ENCODE peak calls at places on chromosomes 1 and 21, in four cellular contexts. One of them, this sample, is unnamed.
A peak's percentile ranks its signal among the peaks of the same experiment; 100 is the strongest.

GRCh38 chr1:3372317-3372716 is 82.1 kb upstream of the ARHGEF16 start:
- DNase-seq in stimulated activated CD4-positive, alpha-beta T cell treated with anti-CD3 and anti-CD28 coated beads, Interleukin-4, amount 100 ng/mL, for 1 hour: no peak
- DNase-seq in amniotic stem cell: no peak
- DNase-seq in naive B cell: no peak
- DNase-seq in this sample: no peak

GRCh38 chr1:22287946-22288520 is 145.1 kb upstream of the WNT4 start:
- DNase-seq in stimulated activated CD4-positive, alpha-beta T cell treated with anti-CD3 and anti-CD28 coated beads, Interleukin-4, amount 100 ng/mL, for 1 hour: no peak
- DNase-seq in naive B cell: no peak
- DNase-seq in amniotic stem cell: no peak
- DNase-seq in this sample: no peak

GRCh38 chr1:201559679-201560162 is 20.8 kb downstream of the NAV1 start:
- DNase-seq in naive B cell: peak; percentile 50
- DNase-seq in amniotic stem cell: peak; percentile 81
- DNase-seq in stimulated activated CD4-positive, alpha-beta T cell treated with anti-CD3 and anti-CD28 coated beads, Interleukin-4, amount 100 ng/mL, for 1 hour: peak; percentile 69
- DNase-seq in this sample: peak; percentile 84

GRCh38 chr1:108712605-108713150 is at the start of gene FNDC7:
- DNase-seq in naive B cell: no peak
- DNase-seq in stimulated activated CD4-positive, alpha-beta T cell treated with anti-CD3 and anti-CD28 coated beads, Interleukin-4, amount 100 ng/mL, for 1 hour: no peak
- DNase-seq in amniotic stem cell: no peak
- DNase-seq in this sample: no peak

GRCh38 chr1:19427087-19427781 is 58.1 kb downstream of the CAPZB start:
- DNase-seq in amniotic stem cell: no peak
- DNase-seq in naive B cell: no peak
- DNase-seq in stimulated activated CD4-positive, alpha-beta T cell treated with anti-CD3 and anti-CD28 coated beads, Interleukin-4, amount 100 ng/mL, for 1 hour: no peak
- DNase-seq in this sample: no peak

GRCh38 chr1:64956733-64957441 is 9.5 kb downstream of the JAK1 start:
- DNase-seq in amniotic stem cell: no peak
- DNase-seq in naive B cell: peak; percentile 68
- DNase-seq in stimulated activated CD4-positive, alpha-beta T cell treated with anti-CD3 and anti-CD28 coated beads, Interleukin-4, amount 100 ng/mL, for 1 hour: no peak
- DNase-seq in this sample: peak; percentile 70

GRCh38 chr1:235843458-235843857 is 23.2 kb downstream of the LYST start:
- DNase-seq in naive B cell: no peak
- DNase-seq in stimulated activated CD4-positive, alpha-beta T cell treated with anti-CD3 and anti-CD28 coated beads, Interleukin-4, amount 100 ng/mL, for 1 hour: no peak
- DNase-seq in amniotic stem cell: no peak
- DNase-seq in this sample: peak; percentile 14

GRCh38 chr1:229138066-229138465 is 132.8 kb upstream of the RAB4A start:
- DNase-seq in naive B cell: no peak
- DNase-seq in stimulated activated CD4-positive, alpha-beta T cell treated with anti-CD3 and anti-CD28 coated beads, Interleukin-4, amount 100 ng/mL, for 1 hour: no peak
- DNase-seq in amniotic stem cell: no peak
- DNase-seq in this sample: no peak

GRCh38 chr1:204081156-204081790 is 8.4 kb downstream of the SOX13 start:
- DNase-seq in stimulated activated CD4-positive, alpha-beta T cell treated with anti-CD3 and anti-CD28 coated beads, Interleukin-4, amount 100 ng/mL, for 1 hour: no peak
- DNase-seq in naive B cell: no peak
- DNase-seq in amniotic stem cell: no peak
- DNase-seq in this sample: no peak

GRCh38 chr21:46420241-46421190 is 38.2 kb upstream of the DIP2A start:
- DNase-seq in naive B cell: no peak
- DNase-seq in amniotic stem cell: no peak
- DNase-seq in stimulated activated CD4-positive, alpha-beta T cell treated with anti-CD3 and anti-CD28 coated beads, Interleukin-4, amount 100 ng/mL, for 1 hour: no peak
- DNase-seq in this sample: no peak

GRCh38 chr1:175742790-175743459 is 470 bp downstream of the TNR start:
- DNase-seq in amniotic stem cell: no peak
- DNase-seq in stimulated activated CD4-positive, alpha-beta T cell treated with anti-CD3 and anti-CD28 coated beads, Interleukin-4, amount 100 ng/mL, for 1 hour: no peak
- DNase-seq in naive B cell: no peak
- DNase-seq in this sample: no peak

GRCh38 chr1:29912413-29912812 is 676.1 kb downstream of the PTPRU start:
- DNase-seq in stimulated activated CD4-positive, alpha-beta T cell treated with anti-CD3 and anti-CD28 coated beads, Interleukin-4, amount 100 ng/mL, for 1 hour: no peak
- DNase-seq in naive B cell: no peak
- DNase-seq in amniotic stem cell: no peak
- DNase-seq in this sample: no peak

GRCh38 chr1:43973981-43974442 is 748 bp upstream of the ATP6V0B start:
- DNase-seq in naive B cell: no peak
- DNase-seq in amniotic stem cell: no peak
- DNase-seq in stimulated activated CD4-positive, alpha-beta T cell treated with anti-CD3 and anti-CD28 coated beads, Interleukin-4, amount 100 ng/mL, for 1 hour: no peak
- DNase-seq in this sample: no peak

GRCh38 chr21:46509760-46510159 is 51.1 kb downstream of the DIP2A start:
- DNase-seq in naive B cell: no peak
- DNase-seq in amniotic stem cell: no peak
- DNase-seq in stimulated activated CD4-positive, alpha-beta T cell treated with anti-CD3 and anti-CD28 coated beads, Interleukin-4, amount 100 ng/mL, for 1 hour: no peak
- DNase-seq in this sample: no peak

GRCh38 chr1:167186771-167187170 is 33.9 kb upstream of the POU2F1 start:
- DNase-seq in amniotic stem cell: no peak
- DNase-seq in stimulated activated CD4-positive, alpha-beta T cell treated with anti-CD3 and anti-CD28 coated beads, Interleukin-4, amount 100 ng/mL, for 1 hour: no peak
- DNase-seq in naive B cell: no peak
- DNase-seq in this sample: no peak

GRCh38 chr1:244226440-244226839 is 175.4 kb downstream of the ZBTB18 start:
- DNase-seq in naive B cell: no peak
- DNase-seq in stimulated activated CD4-positive, alpha-beta T cell treated with anti-CD3 and anti-CD28 coated beads, Interleukin-4, amount 100 ng/mL, for 1 hour: no peak
- DNase-seq in amniotic stem cell: no peak
- DNase-seq in this sample: no peak

This sample was measured in germinal center.